ENCODE peak calls at places on chromosome 21, in eight cellular contexts. T is SK-N-SH, R is suprapubic skin, I is HCT116, K is transverse colon, X is GM12878, V is prostate gland, W is breast epithelium. F is an unnamed sample.

GRCh38 chr21:33069994-33070811 is at the start of gene OLIG1:
- DNase-seq in I (no peak), W (no peak), R (no peak), X (no peak), V (peak; percentile 31), T (peak; percentile 48), K (no peak), F (peak; percentile 35)

GRCh38 chr21:43873673-43874072 is 8.7 kb downstream of the AGPAT3 start:
- DNase-seq in T (no peak), I (no peak), X (no peak), W (no peak), K (no peak), V (no peak), R (no peak), F (no peak)

GRCh38 chr21:46634966-46635323 is 529 bp upstream of the PRMT2 start:
- DNase-seq in I (peak; percentile 40), R (no peak), T (peak; percentile 80), W (peak; percentile 67), X (peak; percentile 16), V (peak; percentile 54), K (no peak), F (peak; percentile 40)

GRCh38 chr21:15445327-15445726 is 284.5 kb upstream of the USP25 start:
- DNase-seq in R (no peak), W (no peak), X (peak; percentile 19), V (no peak), I (no peak), K (no peak), T (no peak), F (no peak)

GRCh38 chr21:36428789-36429671 is 43.8 kb downstream of the CHAF1B start:
- DNase-seq in K (no peak), T (no peak), I (no peak), V (no peak), X (no peak), R (no peak), W (no peak), F (no peak)

GRCh38 chr21:17931080-17931479 is 111.9 kb upstream of the C21orf91 start:
- DNase-seq in W (no peak), T (peak; percentile 24), R (no peak), V (no peak), I (peak; percentile 24), K (no peak), X (peak; percentile 8), F (no peak)

GRCh38 chr21:16588433-16588860 is 858.7 kb downstream of the USP25 start:
- DNase-seq in W (peak; percentile 66), V (peak; percentile 51), R (peak; percentile 84), I (no peak), X (no peak), T (peak; percentile 76), K (peak; percentile 21), F (peak; percentile 31)

GRCh38 chr21:44878053-44878982 is 4.8 kb upstream of the PTTG1IP start:
- DNase-seq in W (no peak), R (no peak), X (no peak), T (no peak), V (no peak), K (peak; percentile 39), I (no peak), F (no peak)

GRCh38 chr21:15088483-15088882 is 23.7 kb upstream of the NRIP1 start:
- DNase-seq in K (no peak), X (no peak), T (no peak), R (no peak), W (no peak), V (no peak), I (no peak), F (no peak)

GRCh38 chr21:45596704-45597318 is 46.7 kb upstream of the PCBP3 start:
- DNase-seq in R (peak; percentile 79), K (peak; percentile 82), I (peak; percentile 48), X (no peak), W (no peak), V (peak; percentile 50), T (peak; percentile 87), F (peak; percentile 81)

GRCh38 chr21:46213620-46214286 is 14.8 kb downstream of the LSS start:
- DNase-seq in R (peak; percentile 50), K (no peak), I (no peak), T (peak; percentile 62), V (no peak), X (no peak), W (no peak), F (no peak)

GRCh38 chr21:45538381-45539045 is 3.7 kb downstream of the SLC19A1 start:
- DNase-seq in T (no peak), X (no peak), K (peak; percentile 7), V (no peak), I (no peak), R (peak; percentile 74), W (no peak), F (peak; percentile 20)

GRCh38 chr21:17139696-17140095 is 373.1 kb upstream of the CXADR start:
- DNase-seq in X (no peak), K (no peak), R (no peak), V (no peak), I (no peak), T (no peak), W (no peak), F (no peak)

GRCh38 chr21:44434568-44434925 is 20.8 kb upstream of the LRRC3 start:
- DNase-seq in T (no peak), R (peak; percentile 54), K (no peak), V (no peak), W (no peak), X (no peak), I (no peak), F (no peak)

GRCh38 chr21:21387891-21388290 is 389.7 kb downstream of the NCAM2 start:
- DNase-seq in I (no peak), R (no peak), V (no peak), K (no peak), W (no peak), T (no peak), X (no peak), F (no peak)

GRCh38 chr21:38999148-38999547 is 184.1 kb downstream of the PSMG1 start:
- DNase-seq in W (no peak), R (no peak), I (no peak), K (no peak), T (peak; percentile 58), V (no peak), X (no peak), F (no peak)

DNA sequence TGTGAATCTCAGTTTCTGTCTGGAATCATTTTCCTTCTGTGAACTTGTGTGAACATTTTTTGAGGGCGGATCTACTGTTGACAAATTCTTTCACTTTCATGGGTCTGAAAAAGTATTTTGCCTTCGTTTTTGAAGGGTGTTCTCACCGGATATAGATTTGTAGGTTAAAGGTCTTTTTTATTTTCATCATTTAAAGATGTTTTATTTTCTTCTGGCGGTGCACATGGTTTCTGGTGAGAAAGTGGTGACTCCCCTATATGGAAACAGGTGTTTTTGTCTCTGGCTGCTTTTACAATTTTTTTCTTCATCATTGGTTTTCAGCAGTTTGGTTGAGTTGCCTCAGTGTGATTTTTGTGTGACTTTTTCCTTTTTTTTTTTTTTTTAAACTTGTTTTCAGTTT is 94.9 kb downstream of the DYRK1A start:
- DNase-seq in X (peak; percentile 33), K (no peak), W (no peak), R (no peak), T (no peak), I (no peak), V (no peak), F (no peak)
- H3K4me1 ChIP-seq in X (peaks cover 11% of the 10 kb centered on the region), K (peaks cover 30% of the 10 kb centered on the region), W (peaks cover 19% of the 10 kb centered on the region), R (peaks cover 76% of the 10 kb centered on the region), T (peaks cover 26% of the 10 kb centered on the region), I (no peaks in the 10 kb centered on the region), V (peaks cover 13% of the 10 kb centered on the region), F (peaks cover 47% of the 10 kb centered on the region)

GRCh38 chr21:28540514-28540913 is 452.2 kb downstream of the LTN1 start:
- DNase-seq in R (no peak), X (no peak), W (no peak), T (no peak), I (no peak), K (no peak), V (no peak), F (no peak)

GRCh38 chr21:28541371-28542112 is 451.1 kb downstream of the LTN1 start:
- DNase-seq in T (no peak), X (no peak), V (no peak), R (no peak), K (no peak), W (no peak), I (no peak), F (no peak)

GRCh38 chr21:28548291-28548690 is 444.4 kb downstream of the LTN1 start:
- DNase-seq in R (no peak), X (no peak), K (no peak), T (no peak), V (no peak), I (no peak), W (no peak), F (no peak)

GRCh38 chr21:28547795-28548194 is 444.9 kb downstream of the LTN1 start:
- DNase-seq in T (no peak), R (no peak), K (no peak), V (no peak), X (no peak), W (no peak), I (no peak), F (no peak)

GRCh38 chr21:28543975-28544374 is 448.7 kb downstream of the LTN1 start:
- DNase-seq in K (no peak), I (no peak), T (no peak), V (peak; percentile 15), X (no peak), W (no peak), R (no peak), F (no peak)
- TF ChIP-seq POLR2AphosphoS5 in K (no peak), I (no peak), T (no peak), V (peak; percentile 21), X (no peak), W (no peak), R (peak; percentile 59), F (no peak)

DNA sequence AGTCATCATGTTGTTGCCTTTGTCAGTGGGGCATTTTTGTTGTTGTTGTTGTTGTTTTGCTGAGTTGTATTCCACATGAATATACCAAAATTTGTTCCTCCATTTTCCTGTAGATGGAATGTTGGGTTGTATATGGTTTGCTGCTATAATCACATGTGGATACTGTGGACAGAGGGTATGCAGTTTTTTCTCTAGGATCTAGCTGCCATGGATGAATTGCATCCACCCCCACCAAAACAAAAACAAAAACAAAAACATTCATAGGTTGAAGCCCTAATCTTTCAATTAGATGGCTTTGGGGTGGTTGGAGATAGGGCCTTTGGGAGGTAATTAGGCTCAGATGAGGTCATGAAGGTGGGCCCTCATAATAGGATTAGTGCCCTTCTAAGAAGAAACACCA is 2.8 kb upstream of the FAM3B start:
- DNase-seq in I (no peak), V (no peak), T (no peak), X (no peak), K (no peak), W (no peak), R (no peak), F (no peak)
- H3K4me1 ChIP-seq in I (no peaks in the 10 kb centered on the region), V (peaks cover 3% of the 10 kb centered on the region), T (no peaks in the 10 kb centered on the region), X (no peaks in the 10 kb centered on the region), K (peaks cover 11% of the 10 kb centered on the region), W (no peaks in the 10 kb centered on the region), R (peaks cover 13% of the 10 kb centered on the region), F (peaks cover 13% of the 10 kb centered on the region)

DNA sequence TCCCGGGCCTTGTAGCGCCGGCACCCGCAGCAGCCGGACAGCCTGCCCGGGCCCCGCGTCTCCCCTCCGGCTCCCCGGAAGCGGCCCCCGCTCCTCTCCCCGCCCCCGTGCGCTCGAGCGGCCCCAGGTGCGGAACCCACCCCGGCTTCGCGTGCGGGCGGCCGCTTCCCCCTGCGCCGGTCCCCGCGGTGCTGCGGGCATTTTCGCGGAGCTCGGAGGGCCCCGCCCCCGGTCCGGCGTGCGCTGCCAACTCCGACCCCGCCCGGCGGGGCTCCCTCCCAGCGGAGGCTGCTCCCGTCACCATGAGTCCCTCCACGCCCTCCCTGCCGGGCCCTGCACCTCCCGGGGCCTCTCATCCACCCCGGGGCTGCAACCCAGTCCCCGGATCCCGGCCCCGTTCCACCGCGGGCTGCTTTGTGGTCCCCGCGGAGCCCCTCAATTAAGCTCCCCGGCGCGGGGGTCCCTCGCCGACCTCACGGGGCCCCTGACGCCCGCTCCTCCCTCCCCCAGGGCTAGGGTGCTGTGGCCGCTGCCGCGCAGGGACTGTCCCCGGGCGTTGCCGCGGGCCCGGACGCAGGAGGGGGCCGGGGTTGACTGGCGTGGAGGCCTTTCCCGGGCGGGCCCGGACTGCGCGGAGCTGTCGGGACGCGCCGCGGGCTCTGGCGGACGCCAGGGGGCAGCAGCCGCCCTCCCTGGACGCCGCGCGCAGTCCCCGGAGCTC is 159.4 kb downstream of the RUNX1 start:
- DNase-seq in R (no peak), W (peak; percentile 66), I (no peak), K (peak; percentile 85), T (peak; percentile 90), X (no peak), V (peak; percentile 66), F (peak; percentile 86)
- TF ChIP-seq POLR2AphosphoS5 in R (no peak), W (no peak), I (peak; percentile 19), K (peak; percentile 30), T (peak; percentile 42), X (no peak), V (no peak), F (no peak)